ENCODE peak calls at places on chromosomes 12 and 14, in nine cellular contexts. V is GM12878, F is SK-N-SH, P is sigmoid colon, E is suprapubic skin, X is K562, U is stomach, J is esophagus muscularis mucosa, M is upper lobe of left lung. I is an unnamed sample. For H3K4me1, the result is how much of the 10 kb centered on the place peaks cover.

GRCh38 chr12:124992874-124993567 is 424 bp upstream of the BRI3BP start:
- DNase-seq in U (peak), F (peak), V (peak), M (no peak), J (no peak), E (no peak), P (no peak), X (peak), I (peak)

GRCh38 chr14:105065280-105066228 is at the start of gene GPR132:
- DNase-seq in V (peak), F (no peak), P (peak), J (no peak), U (peak), X (peak), E (peak), M (peak), I (peak)

GRCh38 chr12:59383426-59383822 is 212.4 kb upstream of the SLC16A7 start:
- DNase-seq in X (no peak), E (no peak), P (no peak), M (no peak), F (no peak), U (no peak), J (no peak), V (no peak), I (no peak)

GRCh38 chr14:99718031-99718810 is 34.1 kb downstream of the CYP46A1 start:
- DNase-seq in U (no peak), P (no peak), F (no peak), X (no peak), J (peak), V (peak), M (no peak), E (peak), I (no peak)

GRCh38 chr12:117875652-117876491 is 92.9 kb downstream of the KSR2 start:
- DNase-seq in U (no peak), M (peak), V (no peak), E (no peak), P (no peak), J (no peak), X (peak), F (peak), I (no peak)

GRCh38 chr12:85693093-85693665 is 143.0 kb downstream of the RASSF9 start:
- DNase-seq in P (no peak), V (no peak), X (no peak), U (no peak), F (no peak), J (no peak), E (no peak), M (no peak), I (no peak)

GRCh38 chr14:71060274-71060673 is 153.0 kb downstream of the PCNX1 start:
- DNase-seq in J (no peak), V (no peak), P (no peak), U (no peak), X (no peak), F (no peak), M (no peak), E (no peak), I (no peak)

GRCh38 chr12:43306066-43306465 is 245.9 kb downstream of the ADAMTS20 start:
- DNase-seq in J (no peak), V (no peak), M (no peak), E (no peak), F (no peak), U (no peak), P (peak), X (no peak), I (no peak)

GRCh38 chr14:35696575-35696974 is 112.5 kb downstream of the RALGAPA1 start:
- DNase-seq in M (no peak), P (no peak), U (no peak), E (no peak), X (no peak), V (no peak), J (no peak), F (no peak), I (no peak)

GRCh38 chr12:13450231-13451080 is 253.9 kb downstream of the EMP1 start:
- DNase-seq in U (no peak), X (no peak), P (no peak), E (no peak), J (peak), V (no peak), M (no peak), F (no peak), I (no peak)

GRCh38 chr14:105902131-105902898 is 375.9 kb downstream of the TMEM121 start:
- DNase-seq in E (no peak), F (no peak), J (no peak), X (no peak), V (no peak), M (peak), U (no peak), P (no peak), I (no peak)

GRCh38 chr14:60331201-60332045 is 82.4 kb downstream of the PPM1A start:
- DNase-seq in M (peak), J (no peak), F (peak), P (no peak), E (no peak), V (peak), X (peak), U (peak), I (peak)
- TF ChIP-seq POLR2AphosphoS5 in M (no peak), J (no peak), F (no peak), P (no peak), E (no peak), V (peak), X (no peak), U (peak), I (no peak)

GRCh38 chr12:121454921-121455320 is 55.0 kb downstream of the RNF34 start:
- DNase-seq in M (no peak), F (no peak), U (no peak), J (no peak), P (no peak), X (no peak), V (no peak), E (no peak), I (no peak)

GRCh38 chr12:121452356-121453021 is 52.6 kb downstream of the RNF34 start:
- DNase-seq in F (no peak), U (no peak), V (no peak), P (no peak), E (peak), J (no peak), X (no peak), M (peak), I (peak)

GRCh38 chr12:121453629-121454028 is 53.7 kb downstream of the RNF34 start:
- DNase-seq in E (no peak), J (no peak), V (no peak), U (no peak), P (no peak), X (no peak), M (peak), F (no peak), I (no peak)

GRCh38 chr12:121453022-121453360 is 53.1 kb downstream of the RNF34 start:
- DNase-seq in U (no peak), F (no peak), J (no peak), M (peak), P (no peak), E (no peak), V (no peak), X (no peak), I (no peak)

DNA sequence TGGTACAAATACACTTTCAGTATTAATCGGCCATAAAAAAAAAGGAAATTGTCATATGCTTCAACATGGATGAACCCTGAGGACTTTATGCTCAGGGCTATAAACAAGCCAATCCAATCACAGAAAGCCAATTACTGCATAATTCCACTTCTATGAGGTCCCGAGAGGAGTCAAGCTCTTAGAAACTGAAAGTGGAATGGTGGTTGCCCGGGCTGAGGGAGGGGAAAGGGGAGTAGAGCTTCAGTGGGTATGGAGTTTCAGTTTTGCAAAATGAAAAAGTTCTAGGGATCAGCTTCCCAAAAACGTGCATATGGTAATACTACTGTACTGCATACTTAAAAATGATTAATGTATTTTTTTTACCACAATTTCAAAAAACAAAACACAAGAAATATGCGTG is 52.0 kb downstream of the RNF34 start:
- DNase-seq in J (no peak), X (no peak), V (no peak), P (no peak), E (no peak), U (no peak), F (no peak), M (no peak), I (peak)
- H3K4me1 ChIP-seq in J (under half), X (under half), V (under half), P (under half), E (under half), U (under half), F (under half), M (under half), I (under half)

GRCh38 chr14:77508249-77508648 is 9.6 kb upstream of the ISM2 start:
- DNase-seq in P (no peak), V (no peak), F (no peak), J (no peak), E (no peak), X (no peak), M (no peak), U (no peak), I (no peak)
- TF ChIP-seq EP300 in P (no peak), V (no peak), F (no peak), J (no peak), E (no peak), X (no peak), M (no peak), U (no peak), I (no peak)

GRCh38 chr12:91786490-91787272 is 359.0 kb downstream of the BTG1 start:
- DNase-seq in E (no peak), P (no peak), U (no peak), V (no peak), J (no peak), F (no peak), X (no peak), M (no peak), I (no peak)

GRCh38 chr12:91781114-91781513 is 364.5 kb downstream of the BTG1 start:
- DNase-seq in F (no peak), J (no peak), X (no peak), U (no peak), P (no peak), E (no peak), M (no peak), V (no peak), I (no peak)

DNA sequence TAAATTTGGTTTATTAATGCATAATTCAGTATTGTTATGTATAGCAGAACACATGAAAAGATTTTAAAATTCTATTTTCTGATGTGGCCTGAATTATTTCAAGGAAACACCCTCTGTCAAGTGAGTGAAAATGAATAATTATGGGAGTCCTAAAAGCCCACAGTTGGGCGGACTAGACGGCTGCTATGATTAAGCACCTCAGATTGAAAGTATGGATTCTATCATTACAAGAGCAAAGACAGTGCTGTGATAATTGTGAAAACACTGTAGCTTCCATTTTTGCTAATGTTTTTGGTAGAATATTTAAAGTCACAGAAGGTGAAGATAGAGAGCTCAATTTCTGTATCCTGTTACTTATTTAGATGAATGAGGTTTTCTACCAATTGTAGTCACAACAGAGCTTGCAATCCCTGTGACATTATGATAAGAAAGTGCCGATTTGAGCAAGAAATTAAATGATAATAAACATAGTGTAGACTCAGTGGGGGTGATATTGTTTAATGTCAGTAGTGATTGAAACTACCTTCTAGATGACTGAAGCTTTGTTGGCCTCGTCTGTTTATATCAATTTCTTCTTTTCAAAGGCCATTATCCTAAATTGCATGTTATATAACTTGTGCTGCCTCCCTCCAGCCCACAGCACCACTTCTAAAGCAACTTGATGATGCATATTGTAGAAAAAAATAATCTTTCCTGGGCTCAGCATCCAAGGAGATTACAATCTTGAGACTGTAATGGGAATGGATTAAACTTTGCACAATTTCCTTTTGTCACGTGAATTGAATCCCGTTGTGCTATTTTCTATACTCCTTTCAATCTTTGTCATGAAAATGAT is 359.8 kb downstream of the BTG1 start:
- DNase-seq in P (no peak), U (no peak), E (no peak), X (no peak), M (no peak), F (no peak), J (no peak), V (no peak), I (no peak)
- TF ChIP-seq POLR2AphosphoS5 in P (no peak), U (no peak), E (no peak), X (no peak), M (no peak), F (no peak), J (no peak), V (no peak), I (no peak)

GRCh38 chr12:57545809-57546437 is 1.1 kb downstream of the DCTN2 start:
- DNase-seq in P (no peak), J (no peak), V (no peak), F (no peak), E (peak), X (peak), U (no peak), M (no peak), I (peak)

GRCh38 chr12:57547366-57548315 is 649 bp upstream of the DCTN2 start:
- DNase-seq in V (no peak), U (no peak), X (no peak), J (no peak), E (no peak), M (no peak), P (no peak), F (no peak), I (no peak)

GRCh38 chr12:57548488-57548887 is 1.4 kb upstream of the KIF5A start:
- DNase-seq in V (no peak), M (no peak), X (no peak), E (no peak), P (no peak), U (no peak), F (no peak), J (no peak), I (no peak)

GRCh38 chr12:57549203-57549908 is 488 bp upstream of the KIF5A start:
- DNase-seq in M (no peak), X (no peak), V (no peak), J (no peak), E (no peak), P (no peak), U (no peak), F (no peak), I (no peak)

DNA sequence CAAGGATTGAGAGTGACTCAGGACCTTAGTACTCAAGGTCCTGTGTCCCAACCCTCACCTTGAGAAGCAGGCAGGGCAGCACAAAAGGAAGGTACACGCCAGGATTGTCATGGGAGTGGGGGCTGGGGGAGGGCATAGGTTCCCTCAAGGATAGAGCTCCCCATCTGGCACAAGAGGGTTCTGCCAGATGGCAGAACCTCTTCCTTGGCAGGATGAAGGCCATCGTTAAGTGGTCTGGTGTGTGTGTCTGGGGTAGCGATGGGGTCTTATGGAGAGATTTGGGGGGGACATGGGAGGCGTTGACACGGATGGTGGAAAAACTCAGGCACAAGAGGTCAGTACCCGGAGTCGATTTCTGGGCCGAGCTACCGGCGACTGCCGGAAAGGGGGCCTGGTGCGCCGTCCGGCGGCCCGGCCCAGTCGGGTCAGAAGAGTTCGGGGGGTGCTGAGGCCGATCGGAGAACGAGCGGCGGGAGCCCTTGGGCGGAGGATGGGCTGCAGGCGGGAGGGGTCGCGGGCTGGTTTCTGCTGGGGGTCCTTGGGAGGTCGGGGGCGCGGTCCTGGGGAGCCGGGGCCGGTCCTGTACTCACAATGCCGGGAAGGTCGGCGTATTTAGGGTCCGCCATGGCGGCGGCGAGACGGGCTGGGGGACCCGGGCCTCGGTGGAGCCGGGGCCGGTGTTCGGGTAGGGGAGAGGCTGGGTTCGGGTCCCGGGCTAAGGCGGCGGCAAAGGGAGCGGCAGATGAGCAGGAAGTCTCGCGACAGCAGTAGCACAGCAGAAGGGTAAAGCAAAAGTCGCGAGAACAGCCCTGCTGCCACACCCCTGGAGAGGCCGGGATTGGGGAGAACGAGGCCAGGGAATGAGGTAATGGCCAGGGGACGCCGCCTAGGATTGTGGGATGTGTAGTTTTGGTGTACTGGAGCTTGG is at the start of gene DCTN2:
- DNase-seq in P (peak), M (peak), U (peak), V (peak), X (peak), E (peak), F (peak), J (peak), I (peak)
- H3K4me1 ChIP-seq in P (under half), M (under half), U (under half), V (under half), X (under half), E (under half), F (under half), J (under half), I (under half)

GRCh38 chr12:6620885-6621274 is 13.7 kb upstream of the CHD4 start:
- DNase-seq in P (no peak), E (no peak), M (peak), V (no peak), U (no peak), X (no peak), F (no peak), J (no peak), I (no peak)

GRCh38 chr12:6615802-6616201 is 8.6 kb upstream of the CHD4 start:
- DNase-seq in E (no peak), X (no peak), P (no peak), M (no peak), U (no peak), F (no peak), V (no peak), J (no peak), I (no peak)

GRCh38 chr12:6614513-6615177 is 7.5 kb upstream of the CHD4 start:
- DNase-seq in U (no peak), F (no peak), V (no peak), E (no peak), X (no peak), J (no peak), M (no peak), P (no peak), I (no peak)

GRCh38 chr12:6618483-6618882 is 11.3 kb upstream of the CHD4 start:
- DNase-seq in P (no peak), F (no peak), M (no peak), U (no peak), X (no peak), E (no peak), J (no peak), V (no peak), I (no peak)

GRCh38 chr12:6620137-6620884 is 13.1 kb upstream of the CHD4 start:
- DNase-seq in X (no peak), U (no peak), E (no peak), P (no peak), F (peak), J (no peak), M (peak), V (no peak), I (no peak)
- TF ChIP-seq EP300 in X (no peak), U (no peak), E (no peak), P (no peak), F (no peak), J (no peak), M (no peak), V (no peak), I (no peak)

DNA sequence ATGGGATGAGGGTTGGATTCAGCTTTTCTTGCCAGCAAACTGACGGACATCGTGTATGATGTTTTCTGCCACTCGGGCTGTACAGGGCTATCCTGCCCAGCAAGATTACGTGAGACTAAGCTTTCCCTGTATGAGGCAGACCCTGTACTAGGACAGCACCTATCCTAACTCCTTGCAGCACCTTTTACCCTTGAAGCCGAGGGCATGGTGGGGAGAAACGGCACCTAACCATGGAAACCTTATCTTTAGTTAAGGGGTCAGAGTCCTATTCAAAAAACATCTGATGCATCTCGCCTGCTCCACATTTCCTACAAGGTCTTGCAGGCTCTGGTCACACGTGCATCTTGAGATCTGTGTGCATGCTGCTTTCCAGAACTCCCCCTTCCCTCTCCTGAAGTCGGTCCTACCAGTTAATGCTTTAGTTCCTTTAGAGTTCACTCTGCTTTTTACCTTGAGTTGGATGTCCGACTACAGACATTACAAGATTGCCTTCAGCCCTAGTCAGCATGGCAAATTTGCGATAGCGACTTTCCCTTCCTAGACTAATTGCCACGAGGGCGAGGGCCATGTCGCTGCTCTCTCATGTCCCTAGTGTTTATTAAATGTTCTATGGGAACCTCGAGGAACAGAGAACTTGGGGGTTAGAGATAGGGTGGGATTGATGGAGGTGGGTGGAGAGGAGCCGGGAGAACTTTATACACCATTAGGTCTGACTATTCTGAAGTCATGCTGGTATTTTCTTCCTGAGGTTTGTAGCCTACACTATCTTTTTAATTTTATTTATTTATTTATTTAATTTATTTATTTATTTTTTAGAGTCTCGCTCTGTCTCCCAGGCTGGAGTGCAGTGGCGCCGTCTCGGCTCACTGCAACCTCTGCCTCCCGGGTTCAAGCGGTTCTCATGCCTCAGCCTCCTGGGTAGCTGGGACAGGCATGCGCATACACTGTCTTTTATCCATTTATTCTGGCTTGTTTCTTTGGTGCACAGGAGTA is 6.6 kb downstream of the RAN start:
- DNase-seq in M (peak), X (peak), F (no peak), J (no peak), E (no peak), U (no peak), V (no peak), P (peak), I (no peak)
- TF ChIP-seq POLR2AphosphoS5 in M (no peak), X (peak), F (peak), J (no peak), E (no peak), U (no peak), V (peak), P (no peak), I (no peak)

I was measured in transverse colon.